ENCODE peak calls at places on chromosomes 12 and 14, in four cellular contexts. Y is H1, V is HepG2, X is GM12878. E is an unnamed sample.

GRCh38 chr14:95071649-95072256 is 85.6 kb downstream of the DICER1 start:
- DNase-seq in Y (no peak), V (no peak), X (no peak), E (no peak)

GRCh38 chr14:56185991-56186390 is 67.8 kb downstream of the PELI2 start:
- DNase-seq in Y (no peak), V (no peak), X (no peak), E (no peak)

GRCh38 chr14:50225067-50225973 is 6.1 kb downstream of the SOS2 start:
- DNase-seq in Y (no peak), V (peak), X (no peak), E (no peak)

GRCh38 chr14:54481695-54482094 is 7.1 kb downstream of the GMFB start:
- DNase-seq in Y (no peak), V (no peak), X (no peak), E (no peak)

GRCh38 chr14:39762576-39763401 is 330.6 kb upstream of the FBXO33 start:
- DNase-seq in Y (no peak), V (peak), X (peak), E (no peak)

GRCh38 chr14:36604757-36605505 is 22.5 kb upstream of the NKX2-8 start:
- DNase-seq in Y (no peak), V (peak), X (no peak), E (peak)

GRCh38 chr12:96237465-96238077 is 43.4 kb downstream of the ELK3 start:
- DNase-seq in Y (no peak), V (no peak), X (no peak), E (no peak)

GRCh38 chr14:104119700-104120251 is 18.6 kb upstream of the KIF26A start:
- DNase-seq in Y (no peak), V (no peak), X (no peak), E (no peak)

GRCh38 chr12:24230061-24230460 is 280.6 kb upstream of the SOX5 start:
- DNase-seq in Y (no peak), V (no peak), X (no peak), E (peak)

GRCh38 chr14:102220031-102220430 is 80.3 kb downstream of the WDR20 start:
- DNase-seq in Y (no peak), V (no peak), X (peak), E (no peak)

GRCh38 chr12:59067068-59067467 is 146.8 kb upstream of the LRIG3 start:
- DNase-seq in Y (no peak), V (no peak), X (no peak), E (no peak)

GRCh38 chr14:68401320-68401719 is 391.5 kb downstream of the ZFP36L1 start:
- DNase-seq in Y (no peak), V (no peak), X (no peak), E (no peak)

GRCh38 chr12:98208846-98209245 is 306.5 kb upstream of the TMPO start:
- DNase-seq in Y (no peak), V (no peak), X (no peak), E (no peak)

GRCh38 chr12:3628629-3629028 is 124.3 kb downstream of the CRACR2A start:
- DNase-seq in Y (no peak), V (no peak), X (no peak), E (no peak)

GRCh38 chr12:11719678-11720099 is 70.2 kb downstream of the ETV6 start:
- DNase-seq in Y (peak), V (no peak), X (no peak), E (peak)

GRCh38 chr14:92253381-92253894 is 69.5 kb upstream of the SLC24A4 start:
- DNase-seq in Y (peak), V (no peak), X (no peak), E (no peak)

GRCh38 chr12:10851243-10851858 is 2.1 kb upstream of the PRR4 start:
- DNase-seq in Y (no peak), V (no peak), X (no peak), E (no peak)

GRCh38 chr12:48858043-48858442 is 6.1 kb upstream of the DDX23 start:
- DNase-seq in Y (no peak), V (no peak), X (no peak), E (no peak)

GRCh38 chr12:52788111-52788875 is 7.6 kb downstream of the KRT3 start:
- DNase-seq in Y (no peak), V (no peak), X (no peak), E (no peak)

GRCh38 chr14:95039993-95040348 is 117.4 kb downstream of the DICER1 start:
- DNase-seq in Y (no peak), V (no peak), X (no peak), E (no peak)

GRCh38 chr14:61484011-61484410 is 162.6 kb downstream of the PRKCH start:
- DNase-seq in Y (no peak), V (no peak), X (no peak), E (no peak)

GRCh38 chr14:67623114-67623513 is 3.4 kb downstream of the ARG2 start:
- DNase-seq in Y (no peak), V (peak), X (no peak), E (no peak)

GRCh38 chr14:53550776-53551175 is 397.7 kb upstream of the DDHD1 start:
- DNase-seq in Y (no peak), V (no peak), X (no peak), E (no peak)

GRCh38 chr12:27304856-27305255 is 27.8 kb upstream of the BMAL2 start:
- DNase-seq in Y (no peak), V (no peak), X (no peak), E (no peak)

GRCh38 chr14:90652626-90653025 is 163.6 kb downstream of the TTC7B start:
- DNase-seq in Y (no peak), V (no peak), X (no peak), E (no peak)

GRCh38 chr12:94140556-94140955 is 7.8 kb upstream of the PLXNC1 start:
- DNase-seq in Y (peak), V (peak), X (no peak), E (no peak)

GRCh38 chr12:49794021-49794420 is 34.2 kb downstream of the NCKAP5L start:
- DNase-seq in Y (no peak), V (no peak), X (no peak), E (no peak)

GRCh38 chr12:69575346-69575745 is 9.9 kb upstream of the CCT2 start:
- DNase-seq in Y (no peak), V (no peak), X (no peak), E (no peak)

GRCh38 chr12:85626031-85626781 is 210.0 kb downstream of the RASSF9 start:
- DNase-seq in Y (no peak), V (no peak), X (no peak), E (no peak)

GRCh38 chr14:104091061-104091926 is 5.8 kb downstream of the ASPG start:
- DNase-seq in Y (no peak), V (no peak), X (no peak), E (no peak)

GRCh38 chr12:14999421-15000047 is 26.7 kb downstream of the PDE6H start:
- DNase-seq in Y (no peak), V (no peak), X (no peak), E (no peak)

GRCh38 chr12:57722716-57723629 is 15.6 kb downstream of the AGAP2 start:
- DNase-seq in Y (no peak), V (no peak), X (no peak), E (no peak)

GRCh38 chr14:88562532-88562830 is 356 bp upstream of the ZC3H14 start:
- DNase-seq in Y (no peak), V (no peak), X (no peak), E (no peak)
- TF ChIP-seq SUZ12 in Y (no peak), V (no peak), X (no peak), E (no peak)

GRCh38 chr12:51392556-51393237 is 1.5 kb upstream of the GALNT6 start:
- DNase-seq in Y (no peak), V (no peak), X (no peak), E (peak)
- H3K9ac ChIP-seq in Y (no peak), V (no peak), X (peak), E (peak)

DNA sequence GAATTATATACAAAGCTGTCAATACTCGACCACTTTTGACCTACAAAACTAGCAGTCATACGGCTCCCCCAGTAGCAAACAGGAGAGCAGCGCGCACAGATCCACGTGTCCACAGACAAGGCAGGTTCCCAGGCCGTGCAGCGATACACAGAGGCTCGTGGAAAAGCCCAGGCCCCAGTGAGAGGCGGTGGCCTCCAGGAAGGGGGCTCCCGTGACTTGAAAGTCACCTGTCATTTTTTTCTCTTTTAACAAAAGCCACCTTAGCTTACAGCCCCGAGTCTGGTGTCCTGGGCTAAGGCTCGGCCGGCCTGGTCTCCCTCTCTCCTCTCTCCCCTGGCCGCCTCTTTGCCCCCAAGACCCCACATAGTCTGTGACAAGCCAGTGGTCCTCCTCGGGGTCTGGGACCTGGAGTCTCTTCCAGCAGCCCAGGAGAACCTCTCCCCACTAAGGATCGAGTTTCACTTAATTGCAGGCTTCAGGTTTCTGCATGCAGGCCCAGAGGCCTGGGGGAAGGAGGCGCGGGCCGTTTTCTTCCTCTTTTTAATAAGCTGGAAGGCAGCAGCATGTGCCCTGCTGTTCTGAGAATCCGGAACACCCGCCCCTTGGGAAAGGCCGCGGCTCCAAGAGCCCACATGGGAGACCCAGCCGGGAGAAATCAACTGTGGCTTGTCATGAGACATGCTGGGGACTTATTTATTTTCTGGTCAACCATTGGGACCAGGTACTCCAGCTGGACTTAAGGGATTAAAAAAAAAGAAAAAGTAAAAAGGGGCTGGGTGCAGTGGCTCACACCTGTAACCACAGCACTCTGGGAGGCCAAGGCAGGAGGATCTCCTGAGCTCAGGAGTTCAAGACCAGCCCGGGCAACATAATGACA is 15.9 kb downstream of the NCOR2 start:
- DNase-seq in Y (no peak), V (no peak), X (no peak), E (no peak)
- TF ChIP-seq SUZ12 in Y (no peak), V (no peak), X (no peak), E (no peak)

GRCh38 chr12:105214670-105215375 is 21.2 kb downstream of the APPL2 start:
- DNase-seq in Y (no peak), V (peak), X (no peak), E (no peak)
- H3K9ac ChIP-seq in Y (no peak), V (no peak), X (no peak), E (no peak)

GRCh38 chr14:75257241-75257640 is 21.4 kb upstream of the FOS start:
- DNase-seq in Y (no peak), V (no peak), X (no peak), E (no peak)
- TF ChIP-seq SUZ12 in Y (no peak), V (no peak), X (no peak), E (no peak)

DNA sequence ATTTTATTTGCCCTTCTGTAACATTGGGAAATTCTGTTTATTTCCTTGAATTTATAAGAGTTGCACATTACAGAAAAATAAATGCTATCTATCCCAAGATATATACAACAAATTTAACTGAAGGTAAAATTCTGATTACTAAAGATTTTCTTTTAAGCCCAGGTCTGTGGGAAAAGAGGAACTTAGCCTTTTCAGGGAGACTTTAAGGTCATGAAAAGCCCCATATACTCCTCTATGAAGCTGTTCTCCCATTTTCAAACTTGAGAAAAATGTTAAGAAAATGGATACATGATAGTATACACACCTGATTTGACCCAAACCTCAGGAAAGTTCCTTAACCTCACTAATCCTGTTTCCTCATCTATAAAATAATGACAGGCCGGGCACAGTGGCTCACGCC is 7.1 kb downstream of the SINHCAF start:
- DNase-seq in Y (no peak), V (no peak), X (no peak), E (no peak)
- H3K9ac ChIP-seq in Y (no peak), V (no peak), X (peak), E (no peak)

DNA sequence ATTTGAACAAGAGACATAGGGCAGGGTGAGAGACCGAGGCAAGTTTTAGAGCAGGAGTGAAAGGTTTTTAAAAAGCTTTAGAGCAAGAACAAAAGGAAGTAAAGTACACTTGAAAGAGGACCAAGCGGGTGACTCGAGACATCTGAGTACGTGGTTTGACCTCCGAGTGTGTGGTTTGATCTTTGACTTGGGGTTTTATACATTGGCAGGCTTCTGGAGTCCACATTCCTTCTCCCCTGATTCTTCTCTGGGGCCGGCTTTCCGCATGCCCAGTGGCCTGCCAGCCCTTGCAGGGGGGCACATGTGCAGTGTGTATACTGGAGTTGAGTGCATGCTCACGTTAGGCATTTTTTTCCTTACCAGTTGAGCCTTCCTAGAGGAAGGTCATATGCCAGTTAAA is 96.3 kb downstream of the SLC15A4 start:
- DNase-seq in Y (no peak), V (no peak), X (no peak), E (no peak)
- TF ChIP-seq SUZ12 in Y (no peak), V (no peak), X (no peak), E (no peak)

GRCh38 chr12:113152835-113153814 is 3.6 kb downstream of the CFAP73 start:
- DNase-seq in Y (peak), V (peak), X (no peak), E (peak)

GRCh38 chr12:113151655-113152054 is 2.1 kb downstream of the CFAP73 start:
- DNase-seq in Y (no peak), V (no peak), X (no peak), E (no peak)

GRCh38 chr12:113152196-113152834 is 2.8 kb downstream of the CFAP73 start:
- DNase-seq in Y (no peak), V (no peak), X (no peak), E (no peak)

GRCh38 chr12:113146999-113147398 is 2.5 kb upstream of the CFAP73 start:
- DNase-seq in Y (no peak), V (no peak), X (no peak), E (no peak)

GRCh38 chr12:113149361-113150150 is at the start of gene CFAP73:
- DNase-seq in Y (peak), V (peak), X (no peak), E (peak)
- H3K9ac ChIP-seq in Y (no peak), V (no peak), X (no peak), E (peak)

E was measured in NT2/D1.